ENCODE peak calls at places on chromosomes 7 and 10, in ten cellular contexts. X is ascending aorta; P is cardiac muscle cell; G is uterus; Q is mesendoderm; Z is CD8-positive, alpha-beta memory T cell; R is pancreas; V is neuronal stem cell; O is GM23248; A is upper lobe of right lung. K is an unnamed sample.

GRCh38 chr10:12287772-12288171 is 61.6 kb upstream of the CAMK1D start:
- DNase-seq in Z (no peak), O (no peak), Q (no peak), P (no peak), A (no peak), R (no peak), X (no peak), V (no peak), G (no peak), K (no peak)

GRCh38 chr7:44634839-44635591 is 28.6 kb downstream of the OGDH start:
- DNase-seq in Z (peak; percentile 65), Q (no peak), G (no peak), O (peak; percentile 49), A (peak; percentile 66), P (peak; percentile 17), V (no peak), R (no peak), X (no peak), K (peak; percentile 63)

GRCh38 chr10:98331888-98332287 is 63.9 kb upstream of the LOXL4 start:
- DNase-seq in X (no peak), G (no peak), A (no peak), R (no peak), Q (peak; percentile 93), O (peak; percentile 26), Z (peak; percentile 9), P (no peak), V (no peak), K (no peak)

GRCh38 chr10:93437000-93437945 is 44.9 kb downstream of the MYOF start:
- DNase-seq in X (peak; percentile 96), G (peak; percentile 80), Q (peak; percentile 98), O (peak; percentile 99), R (peak; percentile 45), Z (no peak), V (no peak), A (peak; percentile 82), P (peak; percentile 82), K (peak; percentile 81)

GRCh38 chr7:146539836-146540235 is 423.2 kb downstream of the CNTNAP2 start:
- DNase-seq in P (no peak), A (no peak), R (no peak), V (no peak), Q (no peak), G (no peak), X (no peak), Z (no peak), O (no peak), K (no peak)

GRCh38 chr10:70537398-70538194 is 59.0 kb downstream of the PALD1 start:
- DNase-seq in O (peak; percentile 20), X (no peak), G (no peak), R (no peak), A (no peak), Z (no peak), P (peak; percentile 53), V (no peak), Q (peak; percentile 79), K (no peak)

GRCh38 chr7:78967046-78967445 is 486.4 kb downstream of the MAGI2 start:
- DNase-seq in R (no peak), V (no peak), O (no peak), Z (no peak), G (no peak), Q (no peak), P (no peak), X (no peak), A (no peak), K (no peak)

GRCh38 chr7:39051707-39052106 is 74.0 kb downstream of the POU6F2 start:
- DNase-seq in R (no peak), Q (no peak), O (no peak), V (no peak), Z (no peak), A (no peak), P (no peak), X (no peak), G (no peak), K (no peak)

GRCh38 chr7:100835903-100836811 is 8.8 kb upstream of the EPHB4 start:
- DNase-seq in G (peak; percentile 41), P (no peak), X (no peak), V (peak; percentile 65), O (no peak), Q (peak; percentile 98), R (no peak), Z (no peak), A (peak; percentile 80), K (peak; percentile 65)

GRCh38 chr7:100093925-100094486 is 5.2 kb downstream of the COPS6 start:
- DNase-seq in R (no peak), P (no peak), Z (no peak), A (no peak), V (no peak), Q (no peak), O (no peak), X (no peak), G (no peak), K (no peak)

GRCh38 chr10:76902949-76903348 is 734.7 kb downstream of the KCNMA1 start:
- DNase-seq in G (no peak), Z (no peak), P (peak; percentile 84), X (no peak), A (no peak), Q (peak; percentile 60), R (no peak), V (peak; percentile 24), O (no peak), K (peak; percentile 47)

GRCh38 chr7:135731131-135731530 is 3.1 kb upstream of the SLC13A4 start:
- DNase-seq in Z (no peak), A (no peak), O (no peak), X (no peak), G (no peak), R (no peak), P (no peak), Q (no peak), V (no peak), K (no peak)

GRCh38 chr7:135729230-135729629 is 1.2 kb upstream of the SLC13A4 start:
- DNase-seq in O (peak; percentile 43), G (no peak), R (no peak), Q (no peak), V (no peak), Z (no peak), X (no peak), A (no peak), P (no peak), K (no peak)

GRCh38 chr7:135736586-135737305 is 8.8 kb upstream of the SLC13A4 start:
- DNase-seq in Q (no peak), A (no peak), P (no peak), G (no peak), Z (no peak), V (no peak), R (no peak), X (no peak), O (no peak), K (no peak)

GRCh38 chr7:135734343-135734689 is 6.3 kb upstream of the SLC13A4 start:
- DNase-seq in G (no peak), P (no peak), Q (no peak), R (no peak), A (no peak), V (no peak), Z (no peak), X (no peak), O (no peak), K (no peak)

GRCh38 chr7:135733603-135734342 is 5.8 kb upstream of the SLC13A4 start:
- DNase-seq in X (no peak), V (no peak), P (no peak), G (no peak), R (no peak), Z (no peak), A (no peak), Q (no peak), O (no peak), K (no peak)
- H3K4me1 ChIP-seq in X (no peaks in the 10 kb centered on the region), V (no peaks in the 10 kb centered on the region), P (no peaks in the 10 kb centered on the region), G (no peaks in the 10 kb centered on the region), R (no peaks in the 10 kb centered on the region), Z (no peaks in the 10 kb centered on the region), A (no peaks in the 10 kb centered on the region), Q (no peaks in the 10 kb centered on the region), O (peaks cover 10% of the 10 kb centered on the region), K (no peaks in the 10 kb centered on the region)

GRCh38 chr10:14540611-14541010 is 209.9 kb upstream of the FRMD4A start:
- DNase-seq in O (no peak), Q (no peak), X (peak; percentile 24), A (no peak), V (no peak), R (no peak), P (no peak), Z (no peak), G (no peak), K (no peak)
- H3K4me1 ChIP-seq in O (peaks cover 5% of the 10 kb centered on the region), Q (no peaks in the 10 kb centered on the region), X (no peaks in the 10 kb centered on the region), A (peaks cover 36% of the 10 kb centered on the region), V (no peaks in the 10 kb centered on the region), R (peaks cover 4% of the 10 kb centered on the region), P (peaks cover 3% of the 10 kb centered on the region), Z (peaks cover 53% of the 10 kb centered on the region), G (no peaks in the 10 kb centered on the region), K (peaks cover 67% of the 10 kb centered on the region)

GRCh38 chr10:43076876-43077420 is at the start of gene RET:
- DNase-seq in A (no peak), O (peak; percentile 30), G (peak; percentile 38), X (no peak), Q (peak; percentile 50), R (peak; percentile 49), P (peak; percentile 44), Z (no peak), V (peak; percentile 65), K (no peak)

GRCh38 chr10:43077421-43078171 is 727 bp downstream of the RET start:
- DNase-seq in A (no peak), V (no peak), X (no peak), R (no peak), P (peak; percentile 6), Q (peak; percentile 18), O (peak; percentile 16), Z (no peak), G (no peak), K (no peak)

GRCh38 chr10:43079823-43080222 is 3.0 kb downstream of the RET start:
- DNase-seq in O (no peak), V (no peak), Q (no peak), A (no peak), P (no peak), Z (no peak), R (no peak), G (no peak), X (no peak), K (no peak)

GRCh38 chr10:43078986-43079273 is 2.1 kb downstream of the RET start:
- DNase-seq in A (no peak), X (no peak), P (peak; percentile 51), Q (peak; percentile 49), G (no peak), R (no peak), V (peak; percentile 44), O (peak; percentile 35), Z (no peak), K (no peak)

GRCh38 chr10:43078175-43078985 is 1.5 kb downstream of the RET start:
- DNase-seq in O (no peak), Z (no peak), G (no peak), P (no peak), R (no peak), X (no peak), Q (no peak), V (no peak), A (no peak), K (no peak)
- H3K4me1 ChIP-seq in O (no peaks in the 10 kb centered on the region), Z (no peaks in the 10 kb centered on the region), G (no peaks in the 10 kb centered on the region), P (no peaks in the 10 kb centered on the region), R (peaks cover 8% of the 10 kb centered on the region), X (peaks cover 4% of the 10 kb centered on the region), Q (no peaks in the 10 kb centered on the region), V (no peaks in the 10 kb centered on the region), A (peaks cover 4% of the 10 kb centered on the region), K (peaks cover 5% of the 10 kb centered on the region)

DNA sequence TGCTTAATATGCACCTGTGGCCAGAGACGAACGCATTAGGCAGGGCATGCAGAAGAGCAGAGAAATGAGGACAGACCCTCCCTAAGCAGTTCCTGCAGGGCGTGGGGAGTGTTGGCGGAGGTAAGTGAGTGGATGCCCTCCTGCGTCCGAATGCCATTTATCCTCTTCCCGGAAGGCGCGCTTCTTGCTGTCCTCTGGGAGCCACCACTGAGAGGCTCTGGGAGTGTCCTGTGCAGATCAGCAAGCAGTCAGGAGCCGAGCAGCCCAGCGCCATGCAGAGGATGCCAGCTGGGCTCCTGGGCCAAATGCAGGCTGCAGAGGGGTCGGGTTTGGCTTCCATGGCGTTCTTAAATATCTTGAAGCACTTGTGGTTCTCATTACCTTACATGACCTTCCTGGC is 29.9 kb upstream of the SLIT1 start:
- DNase-seq in Q (no peak), P (no peak), V (no peak), Z (no peak), R (no peak), X (no peak), G (no peak), A (no peak), O (no peak), K (no peak)
- H3K4me1 ChIP-seq in Q (no peaks in the 10 kb centered on the region), P (no peaks in the 10 kb centered on the region), V (no peaks in the 10 kb centered on the region), Z (no peaks in the 10 kb centered on the region), R (no peaks in the 10 kb centered on the region), X (no peaks in the 10 kb centered on the region), G (no peaks in the 10 kb centered on the region), A (no peaks in the 10 kb centered on the region), O (peaks cover 12% of the 10 kb centered on the region), K (no peaks in the 10 kb centered on the region)